ENCODE peak calls at places on chromosomes 7 and 10, in four cellular contexts. Q is H1, O is HCT116, M is GM12878. L is an unnamed sample.
A peak's percentile ranks its signal among the peaks of the same experiment; 100 is the strongest.

GRCh38 chr10:44384601-44385422 is at the start of gene CXCL12:
- DNase-seq in Q (no peak), O (no peak), M (no peak), L (peak; percentile 57)

GRCh38 chr10:15266117-15266516 is 97.6 kb upstream of the NMT2 start:
- DNase-seq in Q (no peak), O (no peak), M (no peak), L (no peak)

GRCh38 chr7:34064511-34065158 is 159.3 kb downstream of the BMPER start:
- DNase-seq in Q (no peak), O (no peak), M (no peak), L (no peak)

GRCh38 chr10:64369885-64370773 is 848.9 kb downstream of the REEP3 start:
- DNase-seq in Q (no peak), O (no peak), M (no peak), L (no peak)

GRCh38 chr7:117912421-117912820 is 39.2 kb upstream of the CTTNBP2 start:
- DNase-seq in Q (no peak), O (no peak), M (no peak), L (no peak)

GRCh38 chr7:68729361-68729760 is 868.9 kb upstream of the AUTS2 start:
- DNase-seq in Q (no peak), O (no peak), M (no peak), L (no peak)

GRCh38 chr7:155011081-155011480 is 8.2 kb upstream of the PAXIP1 start:
- DNase-seq in Q (no peak), O (no peak), M (no peak), L (no peak)

GRCh38 chr10:102285134-102285533 is 39.8 kb downstream of the GBF1 start:
- DNase-seq in Q (no peak), O (no peak), M (no peak), L (no peak)

GRCh38 chr10:113880236-113880635 is 25.8 kb downstream of the NHLRC2 start:
- DNase-seq in Q (no peak), O (no peak), M (no peak), L (no peak)

GRCh38 chr10:23723796-23724195 is 284.9 kb downstream of the OTUD1 start:
- DNase-seq in Q (no peak), O (no peak), M (no peak), L (no peak)

DNA sequence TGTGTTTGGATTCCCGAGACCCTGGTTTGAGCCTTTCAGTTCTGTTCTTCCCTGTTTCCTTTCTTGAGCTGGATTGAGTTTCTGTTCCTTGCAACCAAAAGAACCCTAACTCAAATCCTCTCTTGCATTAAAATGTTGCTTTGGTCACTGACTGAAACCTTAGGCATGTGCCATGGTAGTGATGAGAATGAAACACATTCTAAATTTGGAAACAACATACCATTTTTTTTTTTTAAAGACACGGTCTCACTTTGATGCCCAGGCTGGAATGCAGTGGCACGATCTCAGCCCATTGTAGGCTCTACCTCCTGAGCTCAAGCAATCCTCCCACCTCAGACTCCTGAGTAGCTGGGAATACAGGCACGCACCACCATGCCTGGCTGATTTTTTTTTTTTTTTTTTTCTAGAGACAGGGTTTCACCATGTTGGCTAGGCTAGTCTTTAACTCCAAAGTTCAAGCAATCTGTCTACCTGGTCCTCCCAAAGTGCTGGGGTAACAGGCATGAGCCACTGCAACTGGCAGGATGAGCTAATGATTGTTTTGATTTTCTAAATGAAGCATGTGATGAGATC is 8.4 kb downstream of the THAP5 start:
- DNase-seq in Q (no peak), O (no peak), M (no peak), L (no peak)
- TF ChIP-seq JUND in Q (no peak), O (no peak), M (no peak), L (no peak)

GRCh38 chr10:132588301-132589013 is 50.9 kb downstream of the INPP5A start:
- DNase-seq in Q (no peak), O (no peak), M (no peak), L (no peak)

GRCh38 chr10:132590094-132590751 is 52.6 kb downstream of the INPP5A start:
- DNase-seq in Q (no peak), O (no peak), M (no peak), L (no peak)

GRCh38 chr10:132589681-132590080 is 52.1 kb downstream of the INPP5A start:
- DNase-seq in Q (no peak), O (no peak), M (no peak), L (no peak)

GRCh38 chr10:132590752-132591121 is 53.1 kb downstream of the INPP5A start:
- DNase-seq in Q (no peak), O (no peak), M (no peak), L (no peak)

GRCh38 chr10:132589015-132589414 is 51.4 kb downstream of the INPP5A start:
- DNase-seq in Q (no peak), O (no peak), M (no peak), L (no peak)
- TF ChIP-seq JUND in Q (no peak), O (no peak), M (no peak), L (no peak)

DNA sequence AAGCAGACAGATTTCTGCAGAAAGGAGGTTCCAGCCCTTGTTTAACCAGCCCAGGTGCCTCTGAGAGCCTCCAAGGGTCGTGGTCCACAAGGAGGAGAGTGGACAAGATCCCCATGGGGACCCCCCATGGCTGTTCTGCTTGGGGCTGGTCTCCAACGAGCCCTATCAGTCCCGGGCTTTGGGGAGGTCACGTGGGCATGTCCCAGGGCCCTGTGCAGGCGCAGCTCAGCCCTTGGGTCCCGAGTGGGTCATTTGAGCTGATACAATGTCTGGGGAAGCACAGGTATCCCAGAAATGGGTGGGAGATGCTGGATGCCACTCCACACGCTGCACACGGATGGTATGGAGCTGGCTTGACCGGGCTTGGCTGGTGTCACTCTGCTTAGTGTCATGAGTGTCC is 57.8 kb downstream of the NPTX2 start:
- DNase-seq in Q (no peak), O (no peak), M (no peak), L (no peak)
- TF ChIP-seq JUND in Q (no peak), O (no peak), M (no peak), L (no peak)

GRCh38 chr10:117662126-117662525 is 119.6 kb downstream of the EMX2 start:
- DNase-seq in Q (no peak), O (no peak), M (no peak), L (no peak)
- TF ChIP-seq JUND in Q (no peak), O (no peak), M (no peak), L (no peak)

DNA sequence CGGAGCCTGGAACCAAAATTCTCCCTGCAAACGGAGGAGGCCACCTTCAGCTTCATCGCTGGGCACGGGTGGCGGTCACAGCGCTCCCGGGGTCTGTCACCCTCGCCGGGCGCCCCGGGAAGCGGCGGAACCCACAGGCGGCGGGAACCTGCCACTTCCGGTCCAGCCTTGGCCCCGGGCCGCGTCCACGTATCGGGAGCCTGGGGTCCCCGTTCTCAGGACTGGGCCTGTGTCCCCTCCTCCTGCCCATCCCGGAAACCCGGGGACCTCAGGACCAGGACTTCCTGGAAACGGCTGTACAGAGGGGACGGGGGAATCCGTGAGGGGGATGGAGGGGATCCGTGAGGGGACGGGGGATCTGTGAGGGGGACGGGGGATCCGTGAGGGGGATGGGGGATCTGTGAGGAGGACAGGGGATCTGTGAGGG is 25.4 kb downstream of the PDGFA start:
- DNase-seq in Q (no peak), O (no peak), M (no peak), L (peak; percentile 96)
- TF ChIP-seq JUND in Q (no peak), O (no peak), M (no peak), L (no peak)

GRCh38 chr7:133912916-133913697 is 214.0 kb upstream of the LRGUK start:
- DNase-seq in Q (no peak), O (no peak), M (no peak), L (no peak)
- TF ChIP-seq JUND in Q (no peak), O (no peak), M (no peak), L (no peak)

DNA sequence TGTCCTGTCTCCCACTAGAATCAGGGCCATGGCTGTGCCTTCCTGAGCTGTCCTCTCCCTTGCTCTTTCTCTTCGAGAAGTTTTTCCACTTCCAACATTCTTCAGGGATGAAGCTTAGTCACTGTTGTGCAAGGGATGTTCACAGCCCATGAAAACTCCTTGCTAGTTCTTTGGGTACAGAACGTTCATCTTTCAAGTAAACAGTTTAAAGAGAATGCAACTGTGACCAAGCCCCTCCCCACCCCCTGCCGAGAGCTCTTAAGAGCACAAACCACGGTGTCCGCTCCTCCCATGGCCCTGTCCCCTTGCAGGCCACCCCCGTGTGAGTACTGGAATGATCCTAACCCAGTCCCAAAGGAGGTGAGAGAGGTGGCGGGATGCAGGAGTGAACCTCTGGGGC is 161.1 kb upstream of the RHEB start:
- DNase-seq in Q (no peak), O (no peak), M (no peak), L (no peak)
- TF ChIP-seq JUND in Q (no peak), O (no peak), M (no peak), L (no peak)

GRCh38 chr7:141053626-141054025 is 20.2 kb upstream of the TMEM178B start:
- DNase-seq in Q (no peak), O (no peak), M (no peak), L (no peak)
- TF ChIP-seq JUND in Q (no peak), O (no peak), M (no peak), L (no peak)

GRCh38 chr7:22783421-22783820 is 39.2 kb downstream of the TOMM7 start:
- DNase-seq in Q (no peak), O (no peak), M (no peak), L (no peak)
- TF ChIP-seq JUND in Q (no peak), O (no peak), M (no peak), L (no peak)

L was measured in SK-N-SH.